ENCODE peak calls at places on chromosomes 3 and 15, in nine cellular contexts. One of them, this sample, is unnamed.
A peak's percentile ranks its signal among the peaks of the same experiment; 100 is the strongest.

GRCh38 chr3:154901263-154901662 is 178.9 kb upstream of the MME start:
- DNase-seq in non-pigmented ciliary epithelial cell: no peak
- DNase-seq in neural crest cell: no peak
- DNase-seq in esophagus muscularis mucosa: no peak
- DNase-seq in activated CD4-positive, alpha-beta T cell treated with anti-CD3 and anti-CD28 coated beads, Interleukin-2, amount 50 U/mL, for 48 hours: no peak
- DNase-seq in HS-27A: no peak
- DNase-seq in central memory CD4-positive, alpha-beta T cell: no peak
- DNase-seq in NCI-H446 treated with DMSO at 0.1 percent for 48 hours: no peak
- DNase-seq in HCEC 1CT: no peak
- DNase-seq in this sample: no peak

GRCh38 chr3:34256021-34256420 is 457.6 kb downstream of the PDCD6IP start:
- DNase-seq in activated CD4-positive, alpha-beta T cell treated with anti-CD3 and anti-CD28 coated beads, Interleukin-2, amount 50 U/mL, for 48 hours: no peak
- DNase-seq in neural crest cell: no peak
- DNase-seq in esophagus muscularis mucosa: no peak
- DNase-seq in central memory CD4-positive, alpha-beta T cell: no peak
- DNase-seq in non-pigmented ciliary epithelial cell: no peak
- DNase-seq in NCI-H446 treated with DMSO at 0.1 percent for 48 hours: peak; percentile 27
- DNase-seq in HCEC 1CT: no peak
- DNase-seq in HS-27A: no peak
- DNase-seq in this sample: no peak

GRCh38 chr3:67946446-67946845 is 292.0 kb upstream of the SUCLG2 start:
- DNase-seq in HS-27A: peak; percentile 38
- DNase-seq in neural crest cell: no peak
- DNase-seq in esophagus muscularis mucosa: no peak
- DNase-seq in activated CD4-positive, alpha-beta T cell treated with anti-CD3 and anti-CD28 coated beads, Interleukin-2, amount 50 U/mL, for 48 hours: no peak
- DNase-seq in HCEC 1CT: no peak
- DNase-seq in central memory CD4-positive, alpha-beta T cell: no peak
- DNase-seq in non-pigmented ciliary epithelial cell: no peak
- DNase-seq in NCI-H446 treated with DMSO at 0.1 percent for 48 hours: no peak
- DNase-seq in this sample: no peak

GRCh38 chr3:127203024-127203423 is 10.1 kb downstream of the PRR23E start:
- DNase-seq in activated CD4-positive, alpha-beta T cell treated with anti-CD3 and anti-CD28 coated beads, Interleukin-2, amount 50 U/mL, for 48 hours: no peak
- DNase-seq in HCEC 1CT: no peak
- DNase-seq in NCI-H446 treated with DMSO at 0.1 percent for 48 hours: no peak
- DNase-seq in non-pigmented ciliary epithelial cell: no peak
- DNase-seq in esophagus muscularis mucosa: no peak
- DNase-seq in central memory CD4-positive, alpha-beta T cell: no peak
- DNase-seq in HS-27A: no peak
- DNase-seq in neural crest cell: no peak
- DNase-seq in this sample: no peak

GRCh38 chr3:47852604-47853397 is 49.9 kb downstream of the DHX30 start:
- DNase-seq in HCEC 1CT: no peak
- DNase-seq in HS-27A: no peak
- DNase-seq in esophagus muscularis mucosa: no peak
- DNase-seq in non-pigmented ciliary epithelial cell: no peak
- DNase-seq in NCI-H446 treated with DMSO at 0.1 percent for 48 hours: no peak
- DNase-seq in neural crest cell: no peak
- DNase-seq in central memory CD4-positive, alpha-beta T cell: no peak
- DNase-seq in activated CD4-positive, alpha-beta T cell treated with anti-CD3 and anti-CD28 coated beads, Interleukin-2, amount 50 U/mL, for 48 hours: no peak
- DNase-seq in this sample: no peak

GRCh38 chr3:10635446-10636076 is 130.2 kb upstream of the ATP2B2 start:
- DNase-seq in activated CD4-positive, alpha-beta T cell treated with anti-CD3 and anti-CD28 coated beads, Interleukin-2, amount 50 U/mL, for 48 hours: no peak
- DNase-seq in HCEC 1CT: no peak
- DNase-seq in non-pigmented ciliary epithelial cell: no peak
- DNase-seq in central memory CD4-positive, alpha-beta T cell: no peak
- DNase-seq in NCI-H446 treated with DMSO at 0.1 percent for 48 hours: no peak
- DNase-seq in esophagus muscularis mucosa: no peak
- DNase-seq in HS-27A: no peak
- DNase-seq in neural crest cell: no peak
- DNase-seq in this sample: no peak

GRCh38 chr15:38665586-38665985 is 101.0 kb upstream of the RASGRP1 start:
- DNase-seq in activated CD4-positive, alpha-beta T cell treated with anti-CD3 and anti-CD28 coated beads, Interleukin-2, amount 50 U/mL, for 48 hours: no peak
- DNase-seq in neural crest cell: no peak
- DNase-seq in central memory CD4-positive, alpha-beta T cell: no peak
- DNase-seq in NCI-H446 treated with DMSO at 0.1 percent for 48 hours: no peak
- DNase-seq in HS-27A: no peak
- DNase-seq in HCEC 1CT: no peak
- DNase-seq in non-pigmented ciliary epithelial cell: no peak
- DNase-seq in esophagus muscularis mucosa: no peak
- DNase-seq in this sample: no peak

GRCh38 chr3:11120091-11120845 is 34.0 kb upstream of the HRH1 start:
- DNase-seq in non-pigmented ciliary epithelial cell: no peak
- DNase-seq in NCI-H446 treated with DMSO at 0.1 percent for 48 hours: no peak
- DNase-seq in central memory CD4-positive, alpha-beta T cell: no peak
- DNase-seq in activated CD4-positive, alpha-beta T cell treated with anti-CD3 and anti-CD28 coated beads, Interleukin-2, amount 50 U/mL, for 48 hours: no peak
- DNase-seq in HS-27A: no peak
- DNase-seq in HCEC 1CT: no peak
- DNase-seq in esophagus muscularis mucosa: peak; percentile 77
- DNase-seq in neural crest cell: no peak
- DNase-seq in this sample: no peak

GRCh38 chr3:136802481-136802996 is 16.4 kb upstream of the SLC35G2 start:
- DNase-seq in non-pigmented ciliary epithelial cell: no peak
- DNase-seq in esophagus muscularis mucosa: no peak
- DNase-seq in neural crest cell: peak; percentile 16
- DNase-seq in activated CD4-positive, alpha-beta T cell treated with anti-CD3 and anti-CD28 coated beads, Interleukin-2, amount 50 U/mL, for 48 hours: no peak
- DNase-seq in HS-27A: no peak
- DNase-seq in HCEC 1CT: peak; percentile 29
- DNase-seq in NCI-H446 treated with DMSO at 0.1 percent for 48 hours: peak; percentile 74
- DNase-seq in central memory CD4-positive, alpha-beta T cell: no peak
- DNase-seq in this sample: no peak

GRCh38 chr3:64656544-64656943 is 31.3 kb downstream of the ADAMTS9 start:
- DNase-seq in HCEC 1CT: no peak
- DNase-seq in non-pigmented ciliary epithelial cell: no peak
- DNase-seq in activated CD4-positive, alpha-beta T cell treated with anti-CD3 and anti-CD28 coated beads, Interleukin-2, amount 50 U/mL, for 48 hours: no peak
- DNase-seq in central memory CD4-positive, alpha-beta T cell: no peak
- DNase-seq in neural crest cell: no peak
- DNase-seq in NCI-H446 treated with DMSO at 0.1 percent for 48 hours: no peak
- DNase-seq in esophagus muscularis mucosa: peak; percentile 3
- DNase-seq in HS-27A: no peak
- DNase-seq in this sample: no peak

GRCh38 chr3:46984591-46985459 is 5.4 kb downstream of the NBEAL2 start:
- DNase-seq in non-pigmented ciliary epithelial cell: no peak
- DNase-seq in HCEC 1CT: no peak
- DNase-seq in esophagus muscularis mucosa: no peak
- DNase-seq in activated CD4-positive, alpha-beta T cell treated with anti-CD3 and anti-CD28 coated beads, Interleukin-2, amount 50 U/mL, for 48 hours: no peak
- DNase-seq in neural crest cell: no peak
- DNase-seq in HS-27A: no peak
- DNase-seq in central memory CD4-positive, alpha-beta T cell: no peak
- DNase-seq in NCI-H446 treated with DMSO at 0.1 percent for 48 hours: no peak
- DNase-seq in this sample: no peak

GRCh38 chr3:188326968-188327367 is 173.0 kb downstream of the LPP start:
- DNase-seq in esophagus muscularis mucosa: no peak
- DNase-seq in central memory CD4-positive, alpha-beta T cell: no peak
- DNase-seq in activated CD4-positive, alpha-beta T cell treated with anti-CD3 and anti-CD28 coated beads, Interleukin-2, amount 50 U/mL, for 48 hours: no peak
- DNase-seq in HS-27A: no peak
- DNase-seq in neural crest cell: no peak
- DNase-seq in HCEC 1CT: no peak
- DNase-seq in non-pigmented ciliary epithelial cell: no peak
- DNase-seq in NCI-H446 treated with DMSO at 0.1 percent for 48 hours: no peak
- DNase-seq in this sample: no peak